ENCODE peak calls at places on chromosomes 12 and 14, in eight cellular contexts. R is NCI-H774; F is kidney epithelial cell; T is GM03348; K is stimulated activated CD4-positive, alpha-beta T cell treated with anti-CD3 and anti-CD28 coated beads, Interleukin-15, amount 100 ng/mL, for 1 hour; P is NCI-H1048; O is pancreas; J is GM12865. N is an unnamed sample.

GRCh38 chr12:131894313-131894860 is at the start of gene ULK1:
- DNase-seq in O (peak), P (peak), J (peak), K (peak), T (peak), F (peak), R (peak), N (peak)

GRCh38 chr14:50744242-50744641 is 76.1 kb upstream of the SAV1 start:
- DNase-seq in O (no peak), F (no peak), P (no peak), J (no peak), K (no peak), R (no peak), T (no peak), N (no peak)

GRCh38 chr12:107411792-107412535 is 273.6 kb upstream of the PWP1 start:
- DNase-seq in F (peak), K (no peak), T (peak), J (no peak), O (no peak), R (no peak), P (no peak), N (no peak)

GRCh38 chr12:18868673-18869072 is 130.8 kb downstream of the CAPZA3 start:
- DNase-seq in O (no peak), P (no peak), K (no peak), J (no peak), F (no peak), T (no peak), R (no peak), N (no peak)

GRCh38 chr14:69612014-69612758 is 790 bp downstream of the SUSD6 start:
- DNase-seq in F (no peak), R (no peak), T (no peak), J (peak), O (peak), P (no peak), K (no peak), N (no peak)

GRCh38 chr12:106137456-106138278 is 1.1 kb downstream of the NUAK1 start:
- DNase-seq in O (no peak), T (peak), J (no peak), K (no peak), F (no peak), P (no peak), R (no peak), N (peak)

GRCh38 chr12:96070670-96071279 is 35.4 kb upstream of the LTA4H start:
- DNase-seq in J (peak), R (no peak), F (no peak), K (no peak), T (peak), P (no peak), O (no peak), N (no peak)

GRCh38 chr14:77882098-77882497 is 82.2 kb downstream of the ADCK1 start:
- DNase-seq in R (peak), P (no peak), O (peak), T (no peak), F (peak), K (no peak), J (no peak), N (no peak)

GRCh38 chr14:52694761-52695480 is 437 bp downstream of the ERO1A start:
- DNase-seq in T (peak), P (no peak), R (no peak), F (peak), O (peak), J (peak), K (peak), N (peak)

GRCh38 chr14:101174980-101175606 is 271.6 kb upstream of the RTL1 start:
- DNase-seq in O (no peak), F (no peak), R (peak), K (no peak), P (no peak), J (no peak), T (peak), N (no peak)

GRCh38 chr12:21818627-21819026 is 44.1 kb upstream of the KCNJ8 start:
- DNase-seq in O (no peak), R (no peak), F (no peak), P (no peak), J (no peak), T (peak), K (no peak), N (no peak)